ENCODE peak calls at places on chromosome 1, in six cellular contexts. N, F, D, J, S and P are unnamed samples.

GRCh38 chr1:228011721-228012311 is 5.0 kb downstream of the WNT3A start:
- DNase-seq in N (no peak), F (no peak), D (no peak), J (peak), S (no peak), P (no peak)

GRCh38 chr1:227886993-227887696 is 60.6 kb downstream of the WNT9A start:
- DNase-seq in N (no peak), F (no peak), D (no peak), J (no peak), S (peak), P (no peak)

GRCh38 chr1:7322283-7322785 is 448.8 kb upstream of the VAMP3 start:
- DNase-seq in N (no peak), F (no peak), D (no peak), J (no peak), S (no peak), P (no peak)

GRCh38 chr1:107609808-107610207 is 355.2 kb downstream of the VAV3 start:
- DNase-seq in N (no peak), F (no peak), D (no peak), J (no peak), S (no peak), P (no peak)

GRCh38 chr1:236394905-236395779 is 1.1 kb downstream of the EDARADD start:
- DNase-seq in N (no peak), F (no peak), D (no peak), J (peak), S (peak), P (peak)

GRCh38 chr1:27360159-27361043 is 6.4 kb downstream of the MAP3K6 start:
- DNase-seq in N (no peak), F (no peak), D (no peak), J (peak), S (no peak), P (no peak)

GRCh38 chr1:215704089-215704860 is 137.2 kb downstream of the KCTD3 start:
- DNase-seq in N (no peak), F (no peak), D (no peak), J (no peak), S (no peak), P (peak)

GRCh38 chr1:1223891-1224290 is 7.9 kb downstream of the SDF4 start:
- DNase-seq in N (no peak), F (no peak), D (no peak), J (no peak), S (no peak), P (no peak)

GRCh38 chr1:93411000-93411399 is 36.9 kb upstream of the FNBP1L start:
- DNase-seq in N (no peak), F (no peak), D (no peak), J (no peak), S (no peak), P (no peak)

GRCh38 chr1:65668368-65668767 is 124.3 kb upstream of the PDE4B start:
- DNase-seq in N (no peak), F (no peak), D (no peak), J (no peak), S (no peak), P (no peak)

GRCh38 chr1:12397426-12398134 is 167.8 kb downstream of the VPS13D start:
- DNase-seq in N (no peak), F (no peak), D (no peak), J (no peak), S (no peak), P (no peak)

GRCh38 chr1:115718011-115718754 is 50.3 kb downstream of the CASQ2 start:
- DNase-seq in N (no peak), F (no peak), D (no peak), J (no peak), S (peak), P (no peak)

DNA sequence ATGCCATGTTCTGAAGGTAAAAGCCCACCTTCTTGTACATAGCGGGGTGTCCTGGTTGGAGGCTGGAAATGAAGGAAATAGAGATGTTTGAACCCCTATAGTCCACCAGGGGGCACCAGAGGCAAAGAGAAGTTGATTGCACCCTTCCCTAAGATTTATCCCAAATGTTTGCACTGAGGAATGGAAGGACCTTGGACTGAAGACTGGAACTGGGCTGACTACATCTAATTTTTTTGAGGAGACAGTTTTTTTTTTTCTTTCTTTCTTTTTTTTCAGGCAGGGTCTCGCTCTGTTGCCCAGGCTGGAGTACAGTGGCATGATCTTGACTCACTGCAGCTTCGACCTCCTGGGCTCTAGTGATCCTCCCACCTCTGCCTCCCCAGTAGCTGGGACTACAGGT is 55.3 kb upstream of the EIF4G3 start:
- DNase-seq in N (peak), F (no peak), D (no peak), J (peak), S (peak), P (peak)
- TF ChIP-seq GABPA in N (no peak), F (no peak), D (no peak), J (no peak), S (no peak), P (no peak)

GRCh38 chr1:63112155-63112914 is 210.0 kb upstream of the FOXD3 start:
- DNase-seq in N (no peak), F (peak), D (no peak), J (no peak), S (no peak), P (no peak)
- TF ChIP-seq GABPA in N (no peak), F (no peak), D (no peak), J (no peak), S (no peak), P (no peak)

GRCh38 chr1:241924080-241924808 is 33.3 kb upstream of the BECN2 start:
- DNase-seq in N (peak), F (no peak), D (no peak), J (no peak), S (no peak), P (no peak)

GRCh38 chr1:241916196-241916595 is 41.4 kb upstream of the BECN2 start:
- DNase-seq in N (peak), F (no peak), D (no peak), J (no peak), S (no peak), P (no peak)

GRCh38 chr1:241917487-241917886 is 40.1 kb upstream of the BECN2 start:
- DNase-seq in N (no peak), F (no peak), D (no peak), J (no peak), S (no peak), P (no peak)

GRCh38 chr1:241918879-241919278 is 38.7 kb upstream of the BECN2 start:
- DNase-seq in N (no peak), F (no peak), D (no peak), J (no peak), S (no peak), P (no peak)
- TF ChIP-seq GABPA in N (no peak), F (no peak), D (no peak), J (no peak), S (no peak), P (no peak)

DNA sequence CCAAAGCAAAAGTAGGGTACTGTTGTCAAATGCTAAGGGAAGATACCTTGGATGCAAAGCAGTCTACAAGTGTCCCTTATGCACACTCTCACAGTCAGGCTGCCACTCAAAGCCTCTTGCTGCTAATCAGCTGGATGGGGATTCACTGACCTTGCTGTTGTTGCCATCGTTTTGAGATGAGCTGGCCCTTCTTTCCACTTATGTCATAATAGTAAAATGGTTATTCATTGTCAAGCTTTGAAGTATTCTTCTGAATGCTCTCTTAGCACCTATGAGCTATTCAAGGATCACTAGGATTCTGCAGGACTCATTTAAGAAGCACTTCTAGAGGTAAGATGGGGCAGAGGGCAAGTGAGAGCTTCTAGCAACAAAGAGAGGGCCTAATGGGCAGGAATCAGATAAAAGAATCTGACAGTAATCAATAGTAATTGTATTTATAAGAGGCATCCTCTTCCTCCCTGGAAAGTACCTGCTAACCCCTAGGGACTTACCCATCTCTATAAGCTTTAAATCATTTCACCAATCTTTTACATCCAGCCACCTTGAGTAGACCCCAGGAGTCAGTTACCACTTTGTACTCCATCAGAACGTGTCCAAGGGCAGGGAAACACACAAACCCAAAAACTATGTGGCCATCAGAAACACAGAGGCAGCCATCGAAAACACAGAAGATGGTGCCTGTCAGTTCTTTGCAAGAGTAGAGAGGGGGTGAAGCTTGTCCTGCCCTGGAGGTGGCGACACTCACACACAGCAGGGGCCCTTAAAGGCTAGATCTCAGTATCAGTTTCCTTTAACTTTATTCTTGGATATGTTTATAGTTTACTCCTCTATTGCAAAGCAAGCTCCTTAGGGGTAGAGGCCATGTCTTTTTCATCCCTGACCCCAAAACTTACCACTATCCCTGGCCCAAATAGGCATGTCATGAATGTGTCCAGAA is 103.7 kb upstream of the NFIA start:
- DNase-seq in N (peak), F (no peak), D (peak), J (peak), S (peak), P (no peak)
- TF ChIP-seq GABPA in N (no peak), F (no peak), D (no peak), J (no peak), S (no peak), P (no peak)

GRCh38 chr1:230265200-230266115 is 160.7 kb downstream of the PGBD5 start:
- DNase-seq in N (no peak), F (no peak), D (no peak), J (no peak), S (no peak), P (no peak)
- TF ChIP-seq GABPA in N (no peak), F (no peak), D (no peak), J (no peak), S (no peak), P (no peak)

GRCh38 chr1:98428864-98429263 is 232.7 kb upstream of the SNX7 start:
- DNase-seq in N (no peak), F (no peak), D (no peak), J (no peak), S (no peak), P (no peak)

GRCh38 chr1:98426092-98426491 is 235.4 kb upstream of the SNX7 start:
- DNase-seq in N (no peak), F (no peak), D (no peak), J (no peak), S (no peak), P (no peak)

GRCh38 chr1:98427664-98428063 is 233.9 kb upstream of the SNX7 start:
- DNase-seq in N (no peak), F (no peak), D (no peak), J (no peak), S (no peak), P (no peak)

DNA sequence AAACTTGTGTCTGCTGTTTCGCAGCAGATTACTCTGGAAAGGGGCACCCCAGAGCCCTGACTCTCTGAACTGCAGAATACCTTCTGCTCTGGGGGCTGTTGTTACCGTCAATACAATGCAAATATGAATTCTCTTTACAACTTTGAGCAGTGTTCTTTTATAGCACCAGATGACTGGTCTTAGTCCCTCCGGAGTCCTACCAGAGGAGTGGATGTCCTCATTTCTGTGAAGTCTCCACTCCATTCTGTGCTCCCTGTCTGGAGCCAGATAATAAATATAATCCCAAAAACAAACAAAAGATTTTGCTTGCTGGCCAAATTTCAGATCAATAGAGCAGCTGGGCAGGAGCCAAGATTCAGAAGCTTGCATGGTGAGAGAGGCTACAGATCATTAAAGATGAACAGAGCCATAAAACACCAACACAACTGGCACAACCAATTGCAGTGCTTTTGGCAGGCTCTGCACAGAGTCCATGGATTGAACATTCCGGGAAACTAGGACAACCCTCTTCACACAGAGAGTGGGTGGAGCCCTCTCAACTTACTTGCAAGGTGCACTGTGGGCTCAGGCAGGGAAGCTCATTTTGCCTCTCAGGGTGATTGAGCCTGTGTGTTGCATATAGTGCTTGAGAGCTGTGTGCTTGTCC is 231.5 kb upstream of the SNX7 start:
- DNase-seq in N (peak), F (no peak), D (no peak), J (no peak), S (no peak), P (no peak)
- TF ChIP-seq GABPA in N (no peak), F (no peak), D (no peak), J (no peak), S (no peak), P (no peak)

GRCh38 chr1:168095476-168095875 is 41.3 kb downstream of the GPR161 start:
- DNase-seq in N (no peak), F (no peak), D (no peak), J (no peak), S (no peak), P (no peak)
- TF ChIP-seq GABPA in N (no peak), F (no peak), D (no peak), J (no peak), S (no peak), P (no peak)

GRCh38 chr1:166933633-166934032 is 41.7 kb downstream of the ILDR2 start:
- DNase-seq in N (no peak), F (no peak), D (no peak), J (no peak), S (no peak), P (no peak)
- TF ChIP-seq GABPA in N (no peak), F (no peak), D (no peak), J (no peak), S (no peak), P (no peak)

DNA sequence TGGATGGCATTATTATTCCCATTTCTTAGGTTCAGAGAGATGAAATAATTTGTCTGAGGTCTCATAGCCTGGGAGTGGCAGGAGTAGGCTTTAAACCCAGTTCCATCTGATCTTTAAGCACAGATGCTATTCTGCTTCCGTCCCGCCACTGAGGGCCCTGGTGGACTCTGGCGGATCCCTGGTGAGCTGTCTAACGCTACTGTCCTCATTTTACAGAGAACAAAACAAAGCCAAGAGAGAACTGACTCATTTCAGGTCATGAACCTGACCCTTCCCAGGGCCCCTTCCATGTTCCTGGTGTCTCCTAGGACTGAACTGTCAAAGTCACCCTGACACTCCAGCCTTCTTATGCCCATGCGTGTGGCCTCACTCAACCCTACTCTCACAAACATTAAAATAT is 3.1 kb upstream of the GALE start:
- DNase-seq in N (no peak), F (no peak), D (no peak), J (no peak), S (no peak), P (no peak)
- TF ChIP-seq GABPA in N (no peak), F (no peak), D (no peak), J (no peak), S (no peak), P (no peak)

DNA sequence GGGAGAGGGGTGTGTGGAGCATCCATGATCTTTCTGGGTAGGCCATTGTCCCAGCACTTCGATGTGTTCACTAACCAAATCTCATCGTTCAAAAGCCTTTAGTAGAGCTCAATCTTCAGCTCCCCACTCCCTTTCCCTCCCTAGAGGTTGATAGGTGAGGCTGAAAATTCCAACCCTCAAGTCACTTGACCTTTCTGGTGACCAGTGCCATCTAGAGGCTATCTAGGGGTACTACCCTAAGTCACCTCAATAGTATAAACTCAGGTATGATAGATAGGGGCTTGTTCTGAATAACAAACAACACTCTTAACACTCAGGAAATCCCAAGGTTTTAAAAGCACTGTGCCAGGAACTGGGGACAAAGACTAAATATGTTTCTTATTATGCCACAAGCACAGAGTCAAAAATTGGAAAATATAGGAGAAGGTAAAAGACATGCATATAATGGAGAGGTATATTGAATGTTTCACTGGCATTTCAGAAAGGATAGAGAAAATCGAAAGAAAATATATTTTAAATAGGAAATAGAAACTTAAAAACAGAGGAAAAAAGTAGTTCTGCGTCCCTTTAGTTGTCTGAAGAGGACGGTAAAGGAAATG is 42.9 kb upstream of the CD53 start:
- DNase-seq in N (peak), F (peak), D (peak), J (peak), S (peak), P (peak)
- TF ChIP-seq GABPA in N (no peak), F (no peak), D (no peak), J (no peak), S (no peak), P (no peak)